ENCODE peak calls at places on chromosomes 16 and 17, in four cellular contexts. E is prostate gland, P is body of pancreas, Z is right lobe of liver. J is an unnamed sample. For H3K4me1 and H3K27me3, the result is how much of the 10 kb centered on the place peaks cover.

GRCh38 chr17:57387575-57387974 is 131.3 kb downstream of the MSI2 start:
- DNase-seq in E (no peak), Z (no peak), P (no peak), J (no peak)

GRCh38 chr17:57588086-57588485 is 157.0 kb downstream of the CCDC182 start:
- DNase-seq in E (no peak), Z (no peak), P (no peak), J (no peak)

GRCh38 chr17:46264456-46265198 is 30.3 kb upstream of the LRRC37A start:
- DNase-seq in P (no peak), E (no peak), Z (no peak), J (no peak)

GRCh38 chr16:87040169-87041117 is 276.7 kb downstream of the C16orf95 start:
- DNase-seq in P (no peak), E (no peak), Z (no peak), J (no peak)

GRCh38 chr17:28807925-28808641 is 34.5 kb downstream of the FAM222B start:
- DNase-seq in Z (peak), P (peak), E (peak), J (no peak)

GRCh38 chr17:31499771-31500554 is 108.5 kb downstream of the RAB11FIP4 start:
- DNase-seq in P (peak), Z (peak), E (no peak), J (no peak)

GRCh38 chr16:72811188-72811720 is 236.7 kb downstream of the ZFHX3 start:
- DNase-seq in Z (peak), E (no peak), P (no peak), J (no peak)

GRCh38 chr17:2898255-2898926 is 102.2 kb downstream of the RAP1GAP2 start:
- DNase-seq in P (peak), Z (no peak), E (no peak), J (no peak)

GRCh38 chr16:89534147-89534788 is 26.1 kb downstream of the SPG7 start:
- DNase-seq in E (no peak), P (peak), Z (peak), J (no peak)

GRCh38 chr17:17837380-17837821 is 615 bp upstream of the SREBF1 start:
- DNase-seq in Z (no peak), E (no peak), P (peak), J (peak)

GRCh38 chr17:76139801-76140660 is 1.0 kb downstream of the FOXJ1 start:
- DNase-seq in Z (no peak), P (peak), E (no peak), J (no peak)

GRCh38 chr16:12976936-12977335 is 75.5 kb downstream of the SHISA9 start:
- DNase-seq in Z (no peak), P (no peak), E (no peak), J (no peak)

GRCh38 chr16:47254771-47255170 is 111.0 kb upstream of the NETO2 start:
- DNase-seq in Z (no peak), P (no peak), E (no peak), J (no peak)

GRCh38 chr17:7720125-7720524 is 2.6 kb downstream of the DNAH2 start:
- DNase-seq in E (no peak), Z (no peak), P (peak), J (no peak)

GRCh38 chr16:349211-349610 is 3.3 kb downstream of the AXIN1 start:
- DNase-seq in E (no peak), Z (no peak), P (no peak), J (no peak)

GRCh38 chr16:67982011-67982696 is 1.9 kb upstream of the DPEP3 start:
- DNase-seq in E (no peak), P (no peak), Z (peak), J (no peak)

GRCh38 chr16:66480265-66481080 is 53.4 kb downstream of the BEAN1 start:
- DNase-seq in P (no peak), E (no peak), Z (peak), J (peak)

GRCh38 chr17:32593003-32593402 is 106.2 kb downstream of the CDK5R1 start:
- DNase-seq in P (no peak), E (no peak), Z (no peak), J (no peak)

GRCh38 chr17:37744633-37744927 is 279 bp downstream of the HNF1B start:
- DNase-seq in E (no peak), Z (no peak), P (no peak), J (no peak)

GRCh38 chr17:56142325-56142724 is 10.9 kb upstream of the ANKFN1 start:
- DNase-seq in Z (no peak), E (no peak), P (peak), J (no peak)

GRCh38 chr17:12282056-12282455 is 261.4 kb downstream of the MAP2K4 start:
- DNase-seq in P (no peak), E (no peak), Z (no peak), J (no peak)

GRCh38 chr16:50635505-50636392 is 45.4 kb downstream of the SNX20 start:
- DNase-seq in P (no peak), E (no peak), Z (no peak), J (no peak)

GRCh38 chr17:80106751-80107150 is 5.4 kb downstream of the GAA start:
- DNase-seq in Z (no peak), P (no peak), E (no peak), J (no peak)

GRCh38 chr16:82439678-82440293 is 187.0 kb upstream of the CDH13 start:
- DNase-seq in E (no peak), P (no peak), Z (no peak), J (no peak)

GRCh38 chr17:61997649-61998048 is 67.4 kb downstream of the MED13 start:
- DNase-seq in Z (no peak), E (peak), P (no peak), J (no peak)

GRCh38 chr17:74199306-74200092 is 4.0 kb upstream of the RPL38 start:
- DNase-seq in P (peak), E (no peak), Z (peak), J (peak)

DNA sequence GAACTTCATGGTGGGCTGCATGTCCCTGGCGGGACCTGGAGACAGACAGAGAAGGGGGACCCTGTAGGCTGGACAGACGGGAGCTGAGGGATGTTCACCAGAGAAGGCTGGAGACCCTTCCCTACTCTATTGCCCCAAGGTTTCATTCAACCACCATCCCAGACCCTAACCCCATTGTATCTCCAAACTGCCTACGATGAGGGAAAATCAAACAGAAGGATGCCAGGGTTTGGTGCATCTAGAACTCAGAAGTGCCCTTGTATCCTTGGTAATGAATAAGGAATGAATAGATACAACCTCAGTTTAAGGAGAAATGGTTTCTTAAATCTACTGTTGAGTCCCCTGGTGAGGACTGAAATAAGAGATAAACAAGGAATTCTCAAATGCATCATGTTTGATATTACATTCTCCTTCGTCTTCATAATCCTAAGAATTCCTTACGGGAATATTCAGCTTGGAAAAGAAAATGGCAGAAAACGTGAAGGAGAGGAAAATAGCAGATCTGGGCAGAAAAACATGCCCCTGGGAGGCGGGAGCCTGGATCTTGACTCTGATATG is 16.4 kb downstream of the TNS4 start:
- DNase-seq in P (no peak), E (no peak), Z (no peak), J (no peak)
- H3K4me1 ChIP-seq in P (under half), E (under half), Z (under half), J (under half)

GRCh38 chr17:49930880-49931279 is 38.1 kb upstream of the DLX4 start:
- DNase-seq in Z (no peak), E (no peak), P (no peak), J (no peak)

GRCh38 chr17:49939318-49939717 is 29.7 kb upstream of the DLX4 start:
- DNase-seq in Z (no peak), E (no peak), P (no peak), J (no peak)

GRCh38 chr17:49931416-49931815 is 37.6 kb upstream of the DLX4 start:
- DNase-seq in P (no peak), E (no peak), Z (no peak), J (no peak)

GRCh38 chr17:49932131-49932723 is 36.8 kb upstream of the DLX4 start:
- DNase-seq in E (no peak), P (no peak), Z (no peak), J (no peak)

GRCh38 chr17:49935526-49936210 is 33.3 kb upstream of the DLX4 start:
- DNase-seq in P (no peak), Z (no peak), E (no peak), J (no peak)
- H3K27me3 ChIP-seq in P (under half), Z (under half), E (under half), J (under half)

GRCh38 chr17:44219636-44220210 is at the start of gene UBTF:
- DNase-seq in Z (peak), E (peak), P (peak), J (peak)

GRCh38 chr17:44219126-44219635 is 294 bp downstream of the UBTF start:
- DNase-seq in E (peak), Z (peak), P (peak), J (peak)

GRCh38 chr17:44216674-44217073 is 2.8 kb downstream of the UBTF start:
- DNase-seq in Z (no peak), E (no peak), P (no peak), J (no peak)

GRCh38 chr17:44217738-44218343 is 1.6 kb downstream of the UBTF start:
- DNase-seq in E (no peak), P (no peak), Z (peak), J (no peak)

GRCh38 chr17:44218344-44219125 is 940 bp downstream of the UBTF start:
- DNase-seq in E (peak), P (peak), Z (peak), J (peak)
- TF ChIP-seq POLR2A in E (peak), P (no peak), Z (no peak), J (peak)

GRCh38 chr16:27241658-27242057 is 26.9 kb downstream of the NSMCE1 start:
- DNase-seq in E (no peak), Z (peak), P (no peak), J (no peak)

GRCh38 chr16:27239906-27240655 is 28.5 kb downstream of the NSMCE1 start:
- DNase-seq in E (no peak), P (no peak), Z (peak), J (peak)

GRCh38 chr16:27242868-27243590 is 25.5 kb downstream of the NSMCE1 start:
- DNase-seq in E (no peak), P (peak), Z (peak), J (no peak)

GRCh38 chr16:27242398-27242797 is 26.2 kb downstream of the NSMCE1 start:
- DNase-seq in P (no peak), E (no peak), Z (peak), J (peak)

DNA sequence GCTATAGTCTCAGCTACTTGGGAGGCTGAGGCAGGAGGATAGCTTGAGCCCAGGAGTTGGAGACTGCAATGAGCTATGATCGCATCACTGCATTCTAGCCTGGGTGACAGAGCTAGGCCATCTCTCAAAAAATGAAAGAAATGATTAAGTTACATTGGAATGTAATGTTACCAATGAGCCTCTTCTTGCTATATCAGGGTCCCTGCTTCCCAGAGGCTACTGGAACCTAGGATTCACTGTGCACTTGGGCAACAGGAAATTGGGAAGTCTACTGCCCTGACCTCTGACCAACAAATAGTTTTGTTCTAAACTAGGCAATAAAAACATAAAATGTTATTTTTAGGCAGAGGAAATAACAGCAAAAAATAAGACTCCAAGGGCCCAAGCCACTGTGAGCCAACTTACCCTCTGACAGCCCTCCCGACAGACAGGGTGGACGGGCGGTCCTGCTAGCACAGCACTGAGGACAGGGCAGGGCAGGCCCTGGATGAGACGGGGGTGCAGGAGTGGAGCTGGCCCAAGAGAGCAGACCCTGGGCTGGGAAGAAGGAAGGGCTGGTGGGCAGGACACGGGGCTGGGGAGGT is 27.5 kb downstream of the NSMCE1 start:
- DNase-seq in P (no peak), Z (peak), E (no peak), J (peak)
- H3K4me1 ChIP-seq in P (under half), Z (under half), E (under half), J (under half)

GRCh38 chr17:6498356-6498755 is 54.1 kb downstream of the PIMREG start:
- DNase-seq in E (no peak), P (no peak), Z (no peak), J (peak)
- H3K27me3 ChIP-seq in E (under half), P (under half), Z (under half), J (under half)

DNA sequence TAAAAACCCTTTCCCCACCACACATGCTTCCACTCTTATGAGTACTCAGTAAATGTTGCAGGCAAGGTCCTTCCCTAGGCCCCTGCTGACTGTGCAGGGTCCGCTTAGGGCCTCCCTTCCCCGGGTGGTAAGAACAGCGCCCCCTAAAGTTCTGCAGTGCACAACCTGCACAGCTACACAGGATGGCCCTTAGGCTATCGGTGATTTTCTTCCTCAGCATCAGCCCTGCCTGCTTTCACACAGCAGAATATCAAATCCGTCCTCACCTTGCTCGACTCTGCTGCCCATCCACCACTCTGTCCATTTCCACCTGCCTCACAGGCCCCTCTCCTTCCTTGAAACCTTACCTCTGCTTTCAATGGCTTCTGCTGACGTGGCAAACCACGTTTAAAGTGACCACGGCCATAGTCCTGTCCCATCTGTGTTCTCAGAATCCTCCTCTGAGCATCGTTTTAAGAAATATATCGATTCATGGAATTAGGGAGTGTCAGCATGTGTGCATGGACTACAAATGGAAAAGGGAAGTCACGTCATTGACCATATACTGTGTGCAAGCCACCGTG is 51.4 kb upstream of the TMEM132E start:
- DNase-seq in Z (no peak), P (no peak), E (no peak), J (no peak)
- TF ChIP-seq POLR2A in Z (no peak), P (no peak), E (no peak), J (no peak)

GRCh38 chr17:68317458-68317857 is 26.2 kb downstream of the ARSG start:
- DNase-seq in Z (no peak), E (no peak), P (no peak), J (no peak)

GRCh38 chr17:68319420-68320162 is 28.3 kb downstream of the ARSG start:
- DNase-seq in P (peak), Z (no peak), E (no peak), J (no peak)

GRCh38 chr17:68318103-68318991 is 27.1 kb downstream of the ARSG start:
- DNase-seq in Z (no peak), P (peak), E (no peak), J (no peak)

GRCh38 chr17:68315930-68316329 is 24.6 kb downstream of the ARSG start:
- DNase-seq in P (no peak), E (no peak), Z (no peak), J (no peak)

GRCh38 chr17:68314916-68315535 is 23.7 kb downstream of the ARSG start:
- DNase-seq in E (no peak), Z (no peak), P (peak), J (no peak)
- H3K4me1 ChIP-seq in E (under half), Z (under half), P (under half), J (under half)

DNA sequence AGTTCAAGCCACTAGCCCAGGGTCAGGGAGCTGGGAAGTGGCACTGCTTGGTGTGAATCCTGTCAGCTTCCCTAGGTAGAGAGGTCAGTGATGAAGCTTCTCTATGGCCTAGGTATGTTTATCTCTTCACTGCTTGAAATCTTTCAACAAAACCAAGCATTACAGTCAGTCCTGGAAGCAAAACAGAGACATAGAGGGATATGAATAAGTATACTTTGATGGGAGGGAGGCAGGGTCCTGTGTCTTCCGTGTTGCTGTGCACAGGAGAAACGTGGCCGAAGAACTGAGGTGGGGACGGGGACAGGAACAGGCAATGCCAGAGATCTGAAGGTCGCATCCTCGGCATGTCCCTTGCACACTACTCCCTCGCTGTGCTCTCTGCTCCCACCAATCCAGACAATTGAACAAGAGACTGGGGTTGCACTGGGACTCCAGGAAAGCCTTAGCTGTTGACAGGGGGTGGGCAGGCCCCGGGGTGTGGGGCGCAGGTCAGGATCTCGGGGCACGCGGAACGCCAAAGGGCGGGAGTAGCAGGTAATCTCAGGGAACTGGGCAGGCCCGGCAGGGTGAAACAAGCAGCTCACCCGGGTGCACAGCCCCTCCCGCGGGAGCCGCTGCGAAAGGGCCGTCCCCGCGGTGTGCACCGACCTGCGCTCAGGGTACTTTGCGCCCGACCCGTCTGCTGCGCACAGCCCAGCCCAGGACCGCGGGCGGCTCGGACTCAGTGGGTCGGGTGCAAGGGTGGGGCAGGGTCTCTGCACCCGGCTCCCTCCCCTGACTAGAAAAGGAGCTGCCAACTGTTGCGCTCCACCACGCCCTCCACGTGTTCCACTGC is at the start of gene MT1H:
- DNase-seq in E (no peak), Z (peak), P (peak), J (no peak)
- H3K27me3 ChIP-seq in E (under half), Z (under half), P (under half), J (under half)

GRCh38 chr17:40362696-40363479 is 1.6 kb downstream of the GJD3 start:
- DNase-seq in Z (peak), P (peak), E (no peak), J (no peak)
- TF ChIP-seq POLR2A in Z (peak), P (no peak), E (no peak), J (no peak)

J was measured in ovary.